ENCODE peak calls at places on chromosome 19, in seven cellular contexts. One of them, this sample, is unnamed.
A peak's percentile ranks its signal among the peaks of the same experiment; 100 is the strongest.

GRCh38 chr19:6686628-6686975 is 16.6 kb upstream of the TNFSF14 start:
- DNase-seq in spleen: peak; percentile 20
- DNase-seq in ovary: no peak
- DNase-seq in body of pancreas: no peak
- DNase-seq in endothelial cell of umbilical vein: no peak
- DNase-seq in heart left ventricle: no peak
- DNase-seq in suprapubic skin: no peak
- DNase-seq in this sample: no peak

GRCh38 chr19:43502419-43502976 is 2.0 kb downstream of the PHLDB3 start:
- DNase-seq in spleen: no peak
- DNase-seq in ovary: no peak
- DNase-seq in body of pancreas: no peak
- DNase-seq in endothelial cell of umbilical vein: no peak
- DNase-seq in heart left ventricle: no peak
- DNase-seq in suprapubic skin: no peak
- DNase-seq in this sample: no peak

GRCh38 chr19:2050349-2050990 is 574 bp downstream of the MKNK2 start:
- DNase-seq in spleen: no peak
- DNase-seq in ovary: no peak
- DNase-seq in body of pancreas: peak; percentile 38
- DNase-seq in endothelial cell of umbilical vein: no peak
- DNase-seq in heart left ventricle: no peak
- DNase-seq in suprapubic skin: peak; percentile 81
- DNase-seq in this sample: no peak

GRCh38 chr19:42066075-42066754 is 3.8 kb downstream of the GRIK5 start:
- DNase-seq in spleen: no peak
- DNase-seq in ovary: no peak
- DNase-seq in body of pancreas: no peak
- DNase-seq in endothelial cell of umbilical vein: no peak
- DNase-seq in heart left ventricle: no peak
- DNase-seq in suprapubic skin: no peak
- DNase-seq in this sample: no peak

GRCh38 chr19:43774103-43774939 is 6.5 kb downstream of the KCNN4 start:
- DNase-seq in spleen: peak; percentile 83
- DNase-seq in ovary: peak; percentile 53
- DNase-seq in body of pancreas: peak; percentile 72
- DNase-seq in endothelial cell of umbilical vein: peak; percentile 70
- DNase-seq in heart left ventricle: peak; percentile 80
- DNase-seq in suprapubic skin: no peak
- DNase-seq in this sample: no peak

GRCh38 chr19:17256130-17256529 is 8.4 kb downstream of the USHBP1 start:
- DNase-seq in spleen: no peak
- DNase-seq in ovary: no peak
- DNase-seq in body of pancreas: no peak
- DNase-seq in endothelial cell of umbilical vein: no peak
- DNase-seq in heart left ventricle: no peak
- DNase-seq in suprapubic skin: no peak
- DNase-seq in this sample: no peak

GRCh38 chr19:30349131-30349730 is 23.0 kb upstream of the ZNF536 start:
- DNase-seq in spleen: no peak
- DNase-seq in ovary: no peak
- DNase-seq in body of pancreas: no peak
- DNase-seq in endothelial cell of umbilical vein: no peak
- DNase-seq in heart left ventricle: no peak
- DNase-seq in suprapubic skin: no peak
- DNase-seq in this sample: no peak

GRCh38 chr19:4649392-4650094 is 10.2 kb downstream of the TNFAIP8L1 start:
- DNase-seq in spleen: no peak
- DNase-seq in ovary: no peak
- DNase-seq in body of pancreas: no peak
- DNase-seq in endothelial cell of umbilical vein: no peak
- DNase-seq in heart left ventricle: no peak
- DNase-seq in suprapubic skin: no peak
- DNase-seq in this sample: no peak

GRCh38 chr19:406999-407491 is 1.9 kb downstream of the C2CD4C start:
- DNase-seq in spleen: peak; percentile 54
- DNase-seq in ovary: no peak
- DNase-seq in body of pancreas: no peak
- DNase-seq in endothelial cell of umbilical vein: no peak
- DNase-seq in heart left ventricle: no peak
- DNase-seq in suprapubic skin: peak; percentile 44
- DNase-seq in this sample: no peak

GRCh38 chr19:1066748-1067340 is at the start of gene ARHGAP45:
- DNase-seq in spleen: peak; percentile 96
- DNase-seq in ovary: no peak
- DNase-seq in body of pancreas: no peak
- DNase-seq in endothelial cell of umbilical vein: no peak
- DNase-seq in heart left ventricle: no peak
- DNase-seq in suprapubic skin: no peak
- DNase-seq in this sample: no peak

GRCh38 chr19:44764975-44765948 is 12.4 kb upstream of the CBLC start:
- DNase-seq in spleen: peak; percentile 88
- DNase-seq in ovary: no peak
- DNase-seq in body of pancreas: no peak
- DNase-seq in endothelial cell of umbilical vein: no peak
- DNase-seq in heart left ventricle: no peak
- DNase-seq in suprapubic skin: no peak
- DNase-seq in this sample: no peak

GRCh38 chr19:8221161-8221560 is 12.0 kb downstream of the CERS4 start:
- DNase-seq in spleen: no peak
- DNase-seq in ovary: no peak
- DNase-seq in body of pancreas: peak; percentile 62
- DNase-seq in endothelial cell of umbilical vein: no peak
- DNase-seq in heart left ventricle: no peak
- DNase-seq in suprapubic skin: peak; percentile 83
- DNase-seq in this sample: no peak

GRCh38 chr19:54190942-54191670 is at the start of gene TSEN34:
- DNase-seq in spleen: peak; percentile 98
- DNase-seq in ovary: peak; percentile 91
- DNase-seq in body of pancreas: peak; percentile 87
- DNase-seq in endothelial cell of umbilical vein: no peak
- DNase-seq in heart left ventricle: peak; percentile 93
- DNase-seq in suprapubic skin: no peak
- DNase-seq in this sample: no peak

GRCh38 chr19:46924874-46925547 is 64.2 kb downstream of the ARHGAP35 start:
- DNase-seq in spleen: no peak
- DNase-seq in ovary: no peak
- DNase-seq in body of pancreas: peak; percentile 16
- DNase-seq in endothelial cell of umbilical vein: peak; percentile 74
- DNase-seq in heart left ventricle: no peak
- DNase-seq in suprapubic skin: no peak
- DNase-seq in this sample: no peak

GRCh38 chr19:44653977-44654784 is 10.5 kb downstream of the PVR start:
- DNase-seq in spleen: peak; percentile 95
- DNase-seq in ovary: peak; percentile 48
- DNase-seq in body of pancreas: peak; percentile 80
- DNase-seq in endothelial cell of umbilical vein: peak; percentile 48
- DNase-seq in heart left ventricle: peak; percentile 76
- DNase-seq in suprapubic skin: no peak
- DNase-seq in this sample: no peak

GRCh38 chr19:6971366-6971765 is 49.9 kb downstream of the MBD3L2B start:
- DNase-seq in spleen: no peak
- DNase-seq in ovary: no peak
- DNase-seq in body of pancreas: no peak
- DNase-seq in endothelial cell of umbilical vein: no peak
- DNase-seq in heart left ventricle: no peak
- DNase-seq in suprapubic skin: no peak
- DNase-seq in this sample: no peak

GRCh38 chr19:12773571-12773970 is 1.8 kb downstream of the HOOK2 start:
- DNase-seq in spleen: no peak
- DNase-seq in ovary: no peak
- DNase-seq in body of pancreas: no peak
- DNase-seq in endothelial cell of umbilical vein: no peak
- DNase-seq in heart left ventricle: peak; percentile 59
- DNase-seq in suprapubic skin: no peak
- DNase-seq in this sample: no peak

GRCh38 chr19:38697197-38697596 is 47.1 kb downstream of the CAPN12 start:
- DNase-seq in spleen: no peak
- DNase-seq in ovary: no peak
- DNase-seq in body of pancreas: no peak
- DNase-seq in endothelial cell of umbilical vein: no peak
- DNase-seq in heart left ventricle: no peak
- DNase-seq in suprapubic skin: no peak
- DNase-seq in this sample: no peak
- H3K4me1 ChIP-seq in spleen: peaks cover 98% of the 10 kb centered on the region
- H3K4me1 ChIP-seq in ovary: peaks cover 38% of the 10 kb centered on the region
- H3K4me1 ChIP-seq in body of pancreas: peaks cover 93% of the 10 kb centered on the region
- H3K4me1 ChIP-seq in endothelial cell of umbilical vein: peaks cover 29% of the 10 kb centered on the region
- H3K4me1 ChIP-seq in heart left ventricle: peaks cover 100% of the 10 kb centered on the region
- H3K4me1 ChIP-seq in suprapubic skin: peaks cover 100% of the 10 kb centered on the region
- H3K4me1 ChIP-seq in this sample: peaks cover 66% of the 10 kb centered on the region

GRCh38 chr19:35977446-35978222 is 17.4 kb upstream of the SDHAF1 start:
- DNase-seq in spleen: no peak
- DNase-seq in ovary: no peak
- DNase-seq in body of pancreas: no peak
- DNase-seq in endothelial cell of umbilical vein: no peak
- DNase-seq in heart left ventricle: no peak
- DNase-seq in suprapubic skin: no peak
- DNase-seq in this sample: no peak
- TF ChIP-seq CTCF in spleen: no peak
- TF ChIP-seq CTCF in ovary: no peak
- TF ChIP-seq CTCF in body of pancreas: no peak
- TF ChIP-seq CTCF in endothelial cell of umbilical vein: no peak
- TF ChIP-seq CTCF in heart left ventricle: no peak
- TF ChIP-seq CTCF in suprapubic skin: no peak
- TF ChIP-seq CTCF in this sample: no peak

DNA sequence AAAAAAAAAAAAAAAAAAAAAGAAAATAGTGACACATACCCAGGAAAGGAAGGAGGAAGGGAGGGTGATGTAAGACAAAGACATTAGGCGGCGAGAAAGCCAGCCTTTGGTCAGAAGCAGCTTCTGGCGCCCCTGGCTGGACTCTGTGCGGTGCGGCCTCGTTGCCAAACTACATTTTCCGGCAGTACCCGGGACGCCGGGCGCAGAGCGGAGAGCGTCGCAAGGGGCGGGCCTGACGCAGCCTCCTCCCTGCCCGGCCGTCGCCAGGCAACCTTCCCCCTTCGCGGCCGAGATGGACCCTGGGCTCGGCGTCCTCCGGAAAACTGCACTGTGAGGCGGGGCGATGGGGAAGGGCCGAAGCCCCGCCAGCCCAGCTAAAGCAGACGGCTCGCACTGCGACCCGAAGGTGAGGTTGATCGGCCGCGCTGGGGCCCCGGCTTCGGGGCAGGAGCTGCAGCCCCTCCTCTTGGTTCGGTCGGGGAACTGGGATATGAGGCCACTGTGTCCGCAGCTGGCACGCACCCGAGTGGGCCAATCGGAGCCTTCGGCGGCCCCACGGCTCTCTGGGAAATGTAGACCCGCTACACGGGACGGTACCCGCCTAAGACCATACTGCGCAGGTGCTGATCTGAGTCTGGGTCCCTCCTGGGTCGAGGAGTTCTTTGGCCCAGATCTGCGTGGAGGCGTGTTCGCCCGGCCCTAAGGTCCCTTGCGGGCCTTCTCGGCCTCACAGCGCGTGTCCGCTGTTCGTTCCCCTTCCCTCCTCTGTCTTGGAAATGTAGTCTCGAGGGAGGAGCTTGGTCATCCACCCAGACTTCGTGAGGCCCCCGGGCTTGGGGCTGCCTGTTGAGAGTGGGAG is 2.3 kb upstream of the MZF1 start:
- DNase-seq in spleen: peak; percentile 97
- DNase-seq in ovary: peak; percentile 94
- DNase-seq in body of pancreas: peak; percentile 87
- DNase-seq in endothelial cell of umbilical vein: peak; percentile 95
- DNase-seq in heart left ventricle: peak; percentile 96
- DNase-seq in suprapubic skin: peak; percentile 91
- DNase-seq in this sample: no peak
- TF ChIP-seq POLR2A in spleen: no peak
- TF ChIP-seq POLR2A in ovary: peak; percentile 75
- TF ChIP-seq POLR2A in body of pancreas: peak; percentile 57
- TF ChIP-seq POLR2A in endothelial cell of umbilical vein: peak; percentile 91
- TF ChIP-seq POLR2A in heart left ventricle: no peak
- TF ChIP-seq POLR2A in suprapubic skin: no peak
- TF ChIP-seq POLR2A in this sample: no peak

GRCh38 chr19:10763399-10763798 is 45.5 kb downstream of the DNM2 start:
- DNase-seq in spleen: no peak
- DNase-seq in ovary: no peak
- DNase-seq in body of pancreas: no peak
- DNase-seq in endothelial cell of umbilical vein: no peak
- DNase-seq in heart left ventricle: no peak
- DNase-seq in suprapubic skin: no peak
- DNase-seq in this sample: no peak
- H3K4me1 ChIP-seq in spleen: peaks cover 99% of the 10 kb centered on the region
- H3K4me1 ChIP-seq in ovary: peaks cover 22% of the 10 kb centered on the region
- H3K4me1 ChIP-seq in body of pancreas: peaks cover 60% of the 10 kb centered on the region
- H3K4me1 ChIP-seq in endothelial cell of umbilical vein: no peaks in the 10 kb centered on the region
- H3K4me1 ChIP-seq in heart left ventricle: peaks cover 90% of the 10 kb centered on the region
- H3K4me1 ChIP-seq in suprapubic skin: peaks cover 72% of the 10 kb centered on the region
- H3K4me1 ChIP-seq in this sample: peaks cover 65% of the 10 kb centered on the region

GRCh38 chr19:50708179-50708879 is 11.3 kb downstream of the SHANK1 start:
- DNase-seq in spleen: no peak
- DNase-seq in ovary: no peak
- DNase-seq in body of pancreas: no peak
- DNase-seq in endothelial cell of umbilical vein: no peak
- DNase-seq in heart left ventricle: no peak
- DNase-seq in suprapubic skin: no peak
- DNase-seq in this sample: no peak

GRCh38 chr19:50711196-50711595 is 8.4 kb downstream of the SHANK1 start:
- DNase-seq in spleen: no peak
- DNase-seq in ovary: no peak
- DNase-seq in body of pancreas: no peak
- DNase-seq in endothelial cell of umbilical vein: no peak
- DNase-seq in heart left ventricle: no peak
- DNase-seq in suprapubic skin: no peak
- DNase-seq in this sample: no peak

GRCh38 chr19:50710612-50711011 is 9.0 kb downstream of the SHANK1 start:
- DNase-seq in spleen: no peak
- DNase-seq in ovary: no peak
- DNase-seq in body of pancreas: no peak
- DNase-seq in endothelial cell of umbilical vein: no peak
- DNase-seq in heart left ventricle: no peak
- DNase-seq in suprapubic skin: no peak
- DNase-seq in this sample: no peak

GRCh38 chr19:50711805-50712204 is 7.8 kb downstream of the SHANK1 start:
- DNase-seq in spleen: no peak
- DNase-seq in ovary: no peak
- DNase-seq in body of pancreas: no peak
- DNase-seq in endothelial cell of umbilical vein: no peak
- DNase-seq in heart left ventricle: no peak
- DNase-seq in suprapubic skin: no peak
- DNase-seq in this sample: no peak

GRCh38 chr19:50710094-50710493 is 9.5 kb downstream of the SHANK1 start:
- DNase-seq in spleen: no peak
- DNase-seq in ovary: no peak
- DNase-seq in body of pancreas: no peak
- DNase-seq in endothelial cell of umbilical vein: no peak
- DNase-seq in heart left ventricle: no peak
- DNase-seq in suprapubic skin: no peak
- DNase-seq in this sample: no peak
- TF ChIP-seq CTCF in spleen: no peak
- TF ChIP-seq CTCF in ovary: no peak
- TF ChIP-seq CTCF in body of pancreas: no peak
- TF ChIP-seq CTCF in endothelial cell of umbilical vein: peak; percentile 4
- TF ChIP-seq CTCF in heart left ventricle: no peak
- TF ChIP-seq CTCF in suprapubic skin: no peak
- TF ChIP-seq CTCF in this sample: no peak

GRCh38 chr19:45876411-45877197 is 9.3 kb downstream of the IRF2BP1 start:
- DNase-seq in spleen: no peak
- DNase-seq in ovary: no peak
- DNase-seq in body of pancreas: peak; percentile 85
- DNase-seq in endothelial cell of umbilical vein: peak; percentile 29
- DNase-seq in heart left ventricle: peak; percentile 58
- DNase-seq in suprapubic skin: no peak
- DNase-seq in this sample: no peak
- TF ChIP-seq POLR2A in spleen: no peak
- TF ChIP-seq POLR2A in ovary: no peak
- TF ChIP-seq POLR2A in body of pancreas: peak; percentile 44
- TF ChIP-seq POLR2A in endothelial cell of umbilical vein: no peak
- TF ChIP-seq POLR2A in heart left ventricle: no peak
- TF ChIP-seq POLR2A in suprapubic skin: no peak
- TF ChIP-seq POLR2A in this sample: no peak

GRCh38 chr19:48719263-48720171 is at the start of gene MAMSTR:
- DNase-seq in spleen: peak; percentile 87
- DNase-seq in ovary: peak; percentile 52
- DNase-seq in body of pancreas: no peak
- DNase-seq in endothelial cell of umbilical vein: no peak
- DNase-seq in heart left ventricle: peak; percentile 52
- DNase-seq in suprapubic skin: no peak
- DNase-seq in this sample: no peak
- H3K4me1 ChIP-seq in spleen: peaks cover 80% of the 10 kb centered on the region
- H3K4me1 ChIP-seq in ovary: peaks cover 38% of the 10 kb centered on the region
- H3K4me1 ChIP-seq in body of pancreas: peaks cover 40% of the 10 kb centered on the region
- H3K4me1 ChIP-seq in endothelial cell of umbilical vein: peaks cover 12% of the 10 kb centered on the region
- H3K4me1 ChIP-seq in heart left ventricle: peaks cover 63% of the 10 kb centered on the region
- H3K4me1 ChIP-seq in suprapubic skin: peaks cover 43% of the 10 kb centered on the region
- H3K4me1 ChIP-seq in this sample: peaks cover 23% of the 10 kb centered on the region